ENCODE peak calls at places on chromosomes 5 and 9, in five cellular contexts. W is upper lobe of right lung, O is Peyer's patch, H is Calu3, S is lower lobe of right lung. Q is an unnamed sample.

GRCh38 chr5:5752844-5753243 is 330.4 kb downstream of the ICE1 start:
- DNase-seq in O (peak; percentile 29), H (no peak), S (no peak), W (no peak), Q (no peak)

GRCh38 chr9:85213650-85214607 is 527.8 kb downstream of the AGTPBP1 start:
- DNase-seq in H (no peak), O (no peak), W (no peak), S (no peak), Q (no peak)

GRCh38 chr9:109972026-109973005 is 192.3 kb downstream of the PALM2AKAP2 start:
- DNase-seq in O (peak; percentile 75), S (no peak), W (no peak), H (no peak), Q (no peak)

GRCh38 chr9:100589582-100589981 is 11.7 kb downstream of the CAVIN4 start:
- DNase-seq in W (no peak), H (no peak), O (no peak), S (no peak), Q (no peak)

GRCh38 chr9:32589083-32589713 is 16.2 kb upstream of the NDUFB6 start:
- DNase-seq in W (no peak), H (no peak), S (no peak), O (no peak), Q (peak; percentile 76)

GRCh38 chr9:26234865-26235264 is 556.6 kb upstream of the TUSC1 start:
- DNase-seq in O (no peak), H (no peak), W (no peak), S (no peak), Q (no peak)

GRCh38 chr9:129632460-129632859 is 6.5 kb downstream of the NTMT1 start:
- DNase-seq in H (no peak), S (no peak), W (no peak), O (no peak), Q (no peak)

GRCh38 chr9:90774682-90775081 is 26.9 kb upstream of the SYK start:
- DNase-seq in W (no peak), S (no peak), H (no peak), O (peak; percentile 77), Q (no peak)

GRCh38 chr9:98101416-98101815 is 17.6 kb downstream of the TRIM14 start:
- DNase-seq in H (no peak), W (no peak), O (no peak), S (no peak), Q (no peak)

GRCh38 chr5:28710360-28710759 is 1672.0 kb upstream of the CDH9 start:
- DNase-seq in W (no peak), S (no peak), H (no peak), O (no peak), Q (no peak)

GRCh38 chr9:5799314-5799713 is 33.6 kb downstream of the ERMP1 start:
- DNase-seq in O (no peak), W (no peak), H (peak; percentile 12), S (no peak), Q (peak; percentile 55)

GRCh38 chr9:82130331-82131042 is 141.9 kb downstream of the SPATA31D1 start:
- DNase-seq in S (no peak), O (no peak), W (no peak), H (no peak), Q (no peak)

GRCh38 chr9:95130484-95130883 is 187.0 kb downstream of the FANCC start:
- DNase-seq in H (no peak), W (no peak), O (no peak), S (no peak), Q (no peak)

GRCh38 chr5:134240421-134240962 is 14.6 kb upstream of the PPP2CA start:
- DNase-seq in H (no peak), W (no peak), O (no peak), S (no peak), Q (no peak)

GRCh38 chr5:149265559-149265958 is 6.1 kb upstream of the AFAP1L1 start:
- DNase-seq in S (no peak), H (peak; percentile 45), O (no peak), W (no peak), Q (peak; percentile 79)

GRCh38 chr5:137921931-137922330 is 32.7 kb downstream of the PKD2L2 start:
- DNase-seq in H (no peak), W (no peak), O (no peak), S (no peak), Q (peak; percentile 27)

GRCh38 chr5:14551211-14551610 is 30.4 kb upstream of the OTULINL start:
- DNase-seq in H (no peak), W (no peak), S (no peak), O (no peak), Q (no peak)

GRCh38 chr9:115373000-115373709 is 255.2 kb upstream of the TNC start:
- DNase-seq in W (no peak), S (no peak), O (no peak), H (peak; percentile 72), Q (peak; percentile 93)

GRCh38 chr5:112492291-112492690 is 73.2 kb upstream of the EPB41L4A start:
- DNase-seq in H (peak; percentile 77), W (no peak), S (peak; percentile 53), O (peak; percentile 41), Q (peak; percentile 79)

GRCh38 chr5:113378081-113378480 is 56.7 kb downstream of the TSSK1B start:
- DNase-seq in W (no peak), H (no peak), O (no peak), S (no peak), Q (no peak)

GRCh38 chr5:132674671-132675506 is 1.1 kb downstream of the IL4 start:
- DNase-seq in H (peak; percentile 52), S (no peak), W (no peak), O (no peak), Q (peak; percentile 92)

GRCh38 chr5:134059758-134060495 is 54.6 kb upstream of the TCF7 start:
- DNase-seq in O (no peak), W (no peak), H (no peak), S (no peak), Q (no peak)

GRCh38 chr5:87127956-87128687 is 139.6 kb upstream of the RASA1 start:
- DNase-seq in O (no peak), S (no peak), W (no peak), H (peak; percentile 44), Q (peak; percentile 55)

GRCh38 chr5:87589587-87589986 is 176.9 kb upstream of the CCNH start:
- DNase-seq in O (no peak), S (no peak), H (no peak), W (no peak), Q (no peak)

GRCh38 chr9:124285903-124286291 is 28.1 kb downstream of the NEK6 start:
- DNase-seq in O (peak; percentile 85), S (peak; percentile 81), W (peak; percentile 84), H (peak; percentile 49), Q (no peak)

DNA sequence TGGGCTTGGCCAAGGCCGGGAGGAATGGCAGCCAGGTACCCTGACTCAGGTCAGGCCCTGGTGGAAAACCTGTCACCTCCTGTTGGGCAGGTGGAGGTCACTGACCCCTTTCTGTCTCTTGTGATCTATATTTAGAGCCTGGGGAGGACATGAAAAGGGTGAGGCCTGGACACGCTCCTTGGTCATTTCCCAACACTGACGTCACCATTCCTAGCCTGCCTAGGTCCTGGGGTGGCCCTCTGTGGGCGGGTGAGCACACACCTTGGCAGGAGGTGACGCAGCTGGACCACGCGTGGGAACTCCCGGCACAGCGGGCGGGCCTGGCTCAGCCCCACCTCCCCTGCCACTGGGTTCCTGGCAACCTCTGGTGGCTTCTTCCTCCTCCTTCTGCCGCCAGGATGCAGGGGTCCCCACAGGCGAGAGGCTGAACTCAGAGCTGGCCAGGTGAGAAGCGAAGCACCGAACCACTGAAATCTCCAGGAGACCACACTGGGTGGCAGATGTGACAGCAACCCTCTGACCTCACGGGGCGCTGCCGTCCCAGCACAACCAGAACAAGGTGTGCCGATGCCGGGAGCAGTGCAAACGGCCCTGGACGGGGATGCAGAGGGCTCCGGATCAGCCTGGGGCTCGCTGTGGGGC is 6.4 kb upstream of the RALGDS start:
- DNase-seq in S (peak; percentile 86), O (no peak), W (peak; percentile 86), H (peak; percentile 59), Q (peak; percentile 93)
- TF ChIP-seq CTCF in S (no peak), O (no peak), W (no peak), H (no peak), Q (no peak)

GRCh38 chr5:77859306-77859705 is 83.2 kb upstream of the TBCA start:
- DNase-seq in S (no peak), H (no peak), W (no peak), O (no peak), Q (no peak)

GRCh38 chr5:77863181-77863580 is 87.0 kb upstream of the TBCA start:
- DNase-seq in O (no peak), H (no peak), W (no peak), S (no peak), Q (no peak)

GRCh38 chr5:77864997-77865396 is 88.9 kb upstream of the TBCA start:
- DNase-seq in O (no peak), H (no peak), W (peak; percentile 82), S (peak; percentile 82), Q (no peak)

GRCh38 chr5:77866198-77866597 is 90.1 kb upstream of the TBCA start:
- DNase-seq in H (no peak), W (no peak), S (no peak), O (no peak), Q (no peak)

DNA sequence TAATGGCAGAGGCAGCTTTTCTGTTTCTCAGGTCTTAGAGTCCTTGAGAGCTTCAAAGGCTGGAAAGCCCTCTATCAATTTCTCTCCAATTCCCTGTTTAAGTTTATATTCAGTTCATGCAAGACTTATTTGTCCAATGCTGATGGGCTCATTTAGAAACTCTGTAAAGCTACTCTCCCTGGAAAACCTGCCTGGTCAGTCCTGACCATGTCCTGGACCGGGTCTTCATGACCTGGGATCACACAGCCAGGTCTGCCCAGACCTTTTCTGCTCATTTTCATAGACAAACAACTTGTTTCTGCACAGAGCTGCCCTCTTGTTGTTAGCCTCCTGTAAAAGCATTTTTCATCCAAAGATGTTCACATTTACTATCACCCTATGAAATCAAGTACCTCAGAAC is 85.4 kb upstream of the TBCA start:
- DNase-seq in W (no peak), S (no peak), O (no peak), H (no peak), Q (no peak)
- TF ChIP-seq CTCF in W (no peak), S (no peak), O (no peak), H (no peak), Q (no peak)

DNA sequence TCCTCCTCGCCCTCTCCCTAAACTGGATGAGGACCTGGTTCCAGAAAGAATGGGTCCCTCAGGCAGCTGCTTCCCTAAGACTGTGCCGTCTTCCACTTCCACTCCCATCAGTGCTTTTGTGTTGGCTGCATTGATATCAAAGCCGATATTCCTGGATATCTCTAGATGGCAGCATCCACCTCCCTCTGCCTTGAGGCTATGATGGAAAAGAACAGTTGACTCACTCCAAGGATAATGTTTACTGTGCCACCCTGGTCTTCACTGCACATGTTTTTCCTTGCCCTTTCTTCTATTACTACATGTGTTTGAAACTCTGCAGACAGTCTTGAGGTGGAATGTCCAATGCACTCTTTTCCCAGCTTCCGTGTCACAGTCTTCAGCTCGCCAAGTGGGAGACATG is 211.6 kb downstream of the MAST4 start:
- DNase-seq in O (no peak), W (no peak), H (peak; percentile 42), S (no peak), Q (peak; percentile 84)
- TF ChIP-seq CTCF in O (peak; percentile 12), W (peak; percentile 39), H (peak; percentile 24), S (peak; percentile 35), Q (peak; percentile 56)

GRCh38 chr5:140208065-140208464 is 33.1 kb downstream of the CYSTM1 start:
- DNase-seq in H (no peak), W (no peak), S (no peak), O (no peak), Q (no peak)

GRCh38 chr5:140207250-140207954 is 32.4 kb downstream of the CYSTM1 start:
- DNase-seq in O (no peak), S (no peak), W (no peak), H (peak; percentile 36), Q (no peak)

GRCh38 chr5:140205216-140205615 is 30.2 kb downstream of the CYSTM1 start:
- DNase-seq in H (no peak), S (no peak), O (no peak), W (no peak), Q (no peak)

GRCh38 chr5:140202610-140203009 is 27.6 kb downstream of the CYSTM1 start:
- DNase-seq in H (no peak), O (no peak), W (no peak), S (no peak), Q (no peak)

GRCh38 chr5:140205952-140206351 is 31.0 kb downstream of the CYSTM1 start:
- DNase-seq in W (no peak), O (no peak), S (no peak), H (no peak), Q (no peak)
- TF ChIP-seq CTCF in W (no peak), O (no peak), S (no peak), H (no peak), Q (no peak)